ENCODE peak calls at places on chromosomes 7 and 10, in nine cellular contexts. A is stimulated activated CD4-positive, alpha-beta T cell treated with anti-CD3 and anti-CD28 coated beads, Interleukin-2, amount 100 ng/mL, for 48 hours; S is NCI-H2029 treated with DMSO at 0.1 percent for 48 hours; H is GOT3; G is EL; L is kidney; K is skeletal muscle cell; Q is Karpas-422; V is GM23248. Z is an unnamed sample.
A peak's percentile ranks its signal among the peaks of the same experiment; 100 is the strongest.

GRCh38 chr10:68067508-68067907 is 7.6 kb downstream of the HERC4 start:
- DNase-seq in K (no peak), G (no peak), L (no peak), H (no peak), S (no peak), A (no peak), V (no peak), Q (no peak), Z (no peak)

GRCh38 chr7:7181519-7182155 is 707 bp upstream of the C1GALT1 start:
- DNase-seq in H (no peak), L (no peak), A (peak; percentile 27), G (peak; percentile 50), S (no peak), Q (peak; percentile 90), V (peak; percentile 51), K (no peak), Z (peak; percentile 54)

GRCh38 chr7:24573008-24573553 is at the start of gene PALS2:
- DNase-seq in L (peak; percentile 92), S (peak; percentile 18), G (peak; percentile 78), H (peak; percentile 74), A (peak; percentile 63), V (peak; percentile 83), K (no peak), Q (peak; percentile 93), Z (peak; percentile 62)

GRCh38 chr10:14673189-14673947 is 101.3 kb downstream of the FAM107B start:
- DNase-seq in S (no peak), G (no peak), Q (no peak), V (peak; percentile 42), H (no peak), K (no peak), A (no peak), L (no peak), Z (peak; percentile 50)

GRCh38 chr7:91264924-91265681 is 870 bp downstream of the FZD1 start:
- DNase-seq in L (peak; percentile 84), Q (peak; percentile 89), S (peak; percentile 45), G (peak; percentile 74), K (peak; percentile 40), H (no peak), V (peak; percentile 87), A (no peak), Z (peak; percentile 74)

GRCh38 chr7:33614357-33615132 is 290.8 kb upstream of the BMPER start:
- DNase-seq in G (no peak), S (no peak), K (no peak), A (no peak), Q (no peak), H (no peak), L (no peak), V (no peak), Z (no peak)

GRCh38 chr10:17655567-17656146 is 11.7 kb downstream of the STAM start:
- DNase-seq in L (no peak), S (no peak), V (no peak), H (no peak), A (no peak), G (peak; percentile 65), K (no peak), Q (no peak), Z (no peak)

GRCh38 chr10:21926949-21927348 is 76.6 kb downstream of the DNAJC1 start:
- DNase-seq in L (no peak), A (no peak), Q (no peak), S (no peak), K (peak; percentile 89), H (no peak), G (peak; percentile 96), V (peak; percentile 93), Z (peak; percentile 97)

GRCh38 chr7:22630069-22630468 is 96.9 kb upstream of the IL6 start:
- DNase-seq in V (no peak), A (no peak), Q (no peak), L (no peak), K (no peak), G (no peak), S (no peak), H (no peak), Z (no peak)

GRCh38 chr10:59991661-59992060 is 85.3 kb upstream of the CCDC6 start:
- DNase-seq in S (peak; percentile 61), G (no peak), Q (peak; percentile 81), V (peak; percentile 27), A (no peak), K (peak; percentile 53), H (no peak), L (no peak), Z (peak; percentile 23)

GRCh38 chr7:95250591-95250990 is 73.7 kb downstream of the PON1 start:
- DNase-seq in L (no peak), G (no peak), V (no peak), K (peak; percentile 31), Q (no peak), A (no peak), S (no peak), H (no peak), Z (no peak)

GRCh38 chr10:58435297-58435696 is 50.1 kb downstream of the TFAM start:
- DNase-seq in H (peak; percentile 41), L (peak; percentile 81), V (peak; percentile 99), Q (no peak), A (no peak), S (no peak), G (peak; percentile 99), K (peak; percentile 99), Z (peak; percentile 97)

GRCh38 chr10:21533577-21534475 is at the start of gene MLLT10:
- DNase-seq in K (peak; percentile 91), G (peak; percentile 95), A (peak; percentile 78), V (peak; percentile 96), L (peak; percentile 99), Q (peak; percentile 99), S (peak; percentile 51), H (peak; percentile 76), Z (peak; percentile 93)

GRCh38 chr7:19116121-19117080 is 1.0 kb downstream of the TWIST1 start:
- DNase-seq in S (no peak), Q (no peak), K (no peak), V (peak; percentile 64), L (no peak), G (peak; percentile 63), A (no peak), H (no peak), Z (peak; percentile 75)

GRCh38 chr10:53209941-53210611 is 437.5 kb upstream of the MBL2 start:
- DNase-seq in G (no peak), Q (peak; percentile 64), L (no peak), S (no peak), V (peak; percentile 9), K (no peak), A (no peak), H (no peak), Z (peak; percentile 8)

GRCh38 chr10:68406111-68406814 is 814 bp downstream of the RUFY2 start:
- DNase-seq in K (peak; percentile 26), A (peak; percentile 38), G (peak; percentile 66), L (no peak), S (no peak), V (peak; percentile 92), H (peak; percentile 23), Q (peak; percentile 88), Z (peak; percentile 60)

GRCh38 chr7:119482209-119482608 is 790.8 kb upstream of the KCND2 start:
- DNase-seq in H (no peak), V (peak; percentile 13), Q (peak; percentile 64), G (no peak), A (no peak), K (no peak), L (no peak), S (no peak), Z (peak; percentile 19)

GRCh38 chr10:91652364-91652763 is 19.5 kb upstream of the PPP1R3C start:
- DNase-seq in S (no peak), V (peak; percentile 97), K (peak; percentile 95), H (peak; percentile 17), L (no peak), A (no peak), G (peak; percentile 99), Q (no peak), Z (peak; percentile 87)

GRCh38 chr7:45703373-45703821 is 129.2 kb downstream of the ADCY1 start:
- DNase-seq in L (no peak), V (no peak), A (no peak), S (no peak), Q (no peak), H (no peak), G (no peak), K (no peak), Z (no peak)

GRCh38 chr10:103836776-103837344 is 18.5 kb downstream of the SH3PXD2A start:
- DNase-seq in K (no peak), Q (no peak), H (no peak), G (no peak), S (no peak), A (no peak), L (no peak), V (no peak), Z (no peak)

GRCh38 chr10:96667401-96667800 is 52.9 kb downstream of the PIK3AP1 start:
- DNase-seq in A (no peak), S (no peak), H (no peak), Q (no peak), L (no peak), V (peak; percentile 7), K (no peak), G (peak; percentile 29), Z (no peak)

GRCh38 chr10:107544706-107545520 is 380.4 kb upstream of the SORCS1 start:
- DNase-seq in V (no peak), G (no peak), H (no peak), K (no peak), A (no peak), S (no peak), Q (no peak), L (no peak), Z (no peak)

GRCh38 chr7:100465702-100466311 is 1.7 kb upstream of the SPACDR start:
- DNase-seq in Q (peak; percentile 57), A (no peak), V (peak; percentile 90), H (peak; percentile 14), G (peak; percentile 81), S (peak; percentile 27), L (peak; percentile 93), K (no peak), Z (peak; percentile 69)

GRCh38 chr7:66739953-66740301 is 606 bp upstream of the RABGEF1 start:
- DNase-seq in G (peak; percentile 9), V (peak; percentile 32), A (no peak), K (no peak), H (no peak), Q (peak; percentile 64), L (no peak), S (no peak), Z (peak; percentile 12)

GRCh38 chr10:70540789-70541360 is 61.7 kb downstream of the PRF1 start:
- DNase-seq in A (no peak), V (no peak), Q (no peak), L (no peak), S (no peak), G (no peak), H (no peak), K (no peak), Z (no peak)

GRCh38 chr10:44051584-44052385 is 333.1 kb downstream of the CXCL12 start:
- DNase-seq in V (peak; percentile 87), G (peak; percentile 75), H (peak; percentile 20), K (peak; percentile 71), Q (no peak), L (no peak), S (no peak), A (no peak), Z (peak; percentile 66)

Z was measured in fibroblast of the aortic adventitia.